ENCODE peak calls at places on chromosomes 13 and 19, in four cellular contexts. One of them, this sample, is unnamed.

GRCh38 chr19:38134538-38135149 is 89.4 kb downstream of the DPF1 start:
- DNase-seq in trophoblast cell: no peak
- DNase-seq in PC-3: peak; percentile 36
- DNase-seq in heart right ventricle: no peak
- DNase-seq in this sample: peak; percentile 48

GRCh38 chr13:94239135-94239534 is 240.3 kb downstream of the DCT start:
- DNase-seq in trophoblast cell: no peak
- DNase-seq in PC-3: peak; percentile 53
- DNase-seq in heart right ventricle: no peak
- DNase-seq in this sample: no peak

GRCh38 chr13:94674609-94675348 is 37.6 kb downstream of the SOX21 start:
- DNase-seq in trophoblast cell: peak; percentile 52
- DNase-seq in PC-3: peak; percentile 72
- DNase-seq in heart right ventricle: no peak
- DNase-seq in this sample: no peak

GRCh38 chr19:4755459-4755858 is 31.8 kb upstream of the DPP9 start:
- DNase-seq in trophoblast cell: no peak
- DNase-seq in PC-3: no peak
- DNase-seq in heart right ventricle: no peak
- DNase-seq in this sample: no peak

GRCh38 chr19:47720669-47721068 is 7.4 kb downstream of the EHD2 start:
- DNase-seq in trophoblast cell: no peak
- DNase-seq in PC-3: no peak
- DNase-seq in heart right ventricle: no peak
- DNase-seq in this sample: no peak

GRCh38 chr19:43525836-43526771 is 897 bp downstream of the ETHE1 start:
- DNase-seq in trophoblast cell: peak; percentile 48
- DNase-seq in PC-3: peak; percentile 18
- DNase-seq in heart right ventricle: no peak
- DNase-seq in this sample: peak; percentile 29

GRCh38 chr13:102846261-102847015 is 606 bp downstream of the ERCC5 start:
- DNase-seq in trophoblast cell: peak; percentile 25
- DNase-seq in PC-3: peak; percentile 34
- DNase-seq in heart right ventricle: peak; percentile 24
- DNase-seq in this sample: peak; percentile 48

GRCh38 chr19:39046037-39046821 is 13.9 kb upstream of the FBXO27 start:
- DNase-seq in trophoblast cell: no peak
- DNase-seq in PC-3: peak; percentile 20
- DNase-seq in heart right ventricle: no peak
- DNase-seq in this sample: no peak

GRCh38 chr13:21113851-21114306 is 52.5 kb upstream of the LATS2 start:
- DNase-seq in trophoblast cell: no peak
- DNase-seq in PC-3: no peak
- DNase-seq in heart right ventricle: no peak
- DNase-seq in this sample: no peak

GRCh38 chr19:28289294-28290063 is 923.5 kb downstream of the UQCRFS1 start:
- DNase-seq in trophoblast cell: no peak
- DNase-seq in PC-3: no peak
- DNase-seq in heart right ventricle: no peak
- DNase-seq in this sample: no peak

GRCh38 chr19:41587838-41588210 is 11.9 kb downstream of the CEACAM21 start:
- DNase-seq in trophoblast cell: no peak
- DNase-seq in PC-3: no peak
- DNase-seq in heart right ventricle: no peak
- DNase-seq in this sample: no peak

GRCh38 chr19:19217110-19217509 is 5.4 kb downstream of the NCAN start:
- DNase-seq in trophoblast cell: no peak
- DNase-seq in PC-3: peak; percentile 64
- DNase-seq in heart right ventricle: no peak
- DNase-seq in this sample: no peak

GRCh38 chr13:34207334-34207733 is 389.4 kb downstream of the RFC3 start:
- DNase-seq in trophoblast cell: no peak
- DNase-seq in PC-3: peak; percentile 69
- DNase-seq in heart right ventricle: peak; percentile 21
- DNase-seq in this sample: peak; percentile 16

GRCh38 chr19:51327066-51327985 is 14.6 kb downstream of the VSIG10L start:
- DNase-seq in trophoblast cell: no peak
- DNase-seq in PC-3: peak; percentile 58
- DNase-seq in heart right ventricle: peak; percentile 40
- DNase-seq in this sample: peak; percentile 9

GRCh38 chr19:37467608-37468090 is 405 bp upstream of the ZNF569 start:
- DNase-seq in trophoblast cell: no peak
- DNase-seq in PC-3: no peak
- DNase-seq in heart right ventricle: no peak
- DNase-seq in this sample: no peak

GRCh38 chr13:38888309-38888708 is 102.3 kb downstream of the STOML3 start:
- DNase-seq in trophoblast cell: no peak
- DNase-seq in PC-3: peak; percentile 16
- DNase-seq in heart right ventricle: no peak
- DNase-seq in this sample: peak; percentile 77

GRCh38 chr13:45401306-45401705 is 16.9 kb downstream of the SLC25A30 start:
- DNase-seq in trophoblast cell: no peak
- DNase-seq in PC-3: no peak
- DNase-seq in heart right ventricle: no peak
- DNase-seq in this sample: no peak

GRCh38 chr19:55642153-55643002 is 1.1 kb upstream of the ZNF581 start:
- DNase-seq in trophoblast cell: no peak
- DNase-seq in PC-3: peak; percentile 51
- DNase-seq in heart right ventricle: peak; percentile 35
- DNase-seq in this sample: no peak

GRCh38 chr13:66835040-66835628 is 395.0 kb downstream of the PCDH9 start:
- DNase-seq in trophoblast cell: no peak
- DNase-seq in PC-3: no peak
- DNase-seq in heart right ventricle: peak; percentile 77
- DNase-seq in this sample: no peak

GRCh38 chr13:67018775-67019174 is 211.4 kb downstream of the PCDH9 start:
- DNase-seq in trophoblast cell: no peak
- DNase-seq in PC-3: no peak
- DNase-seq in heart right ventricle: no peak
- DNase-seq in this sample: no peak

GRCh38 chr13:104645786-104646185 is 1579.6 kb upstream of the SLC10A2 start:
- DNase-seq in trophoblast cell: peak; percentile 72
- DNase-seq in PC-3: no peak
- DNase-seq in heart right ventricle: no peak
- DNase-seq in this sample: no peak

GRCh38 chr13:28714651-28715050 is 4.1 kb downstream of the SLC46A3 start:
- DNase-seq in trophoblast cell: no peak
- DNase-seq in PC-3: no peak
- DNase-seq in heart right ventricle: no peak
- DNase-seq in this sample: no peak

GRCh38 chr13:99376924-99377323 is 69.7 kb upstream of the GPR183 start:
- DNase-seq in trophoblast cell: no peak
- DNase-seq in PC-3: no peak
- DNase-seq in heart right ventricle: no peak
- DNase-seq in this sample: no peak

GRCh38 chr13:20350819-20351218 is 118.7 kb upstream of the GJB6 start:
- DNase-seq in trophoblast cell: no peak
- DNase-seq in PC-3: no peak
- DNase-seq in heart right ventricle: no peak
- DNase-seq in this sample: peak; percentile 75

GRCh38 chr19:34254552-34255432 is at the start of gene GARRE1:
- DNase-seq in trophoblast cell: peak; percentile 45
- DNase-seq in PC-3: no peak
- DNase-seq in heart right ventricle: peak; percentile 51
- DNase-seq in this sample: no peak

GRCh38 chr19:45462174-45462573 is 5.6 kb upstream of the FOSB start:
- DNase-seq in trophoblast cell: no peak
- DNase-seq in PC-3: no peak
- DNase-seq in heart right ventricle: no peak
- DNase-seq in this sample: no peak

GRCh38 chr19:45467115-45467455 is 711 bp upstream of the FOSB start:
- DNase-seq in trophoblast cell: no peak
- DNase-seq in PC-3: no peak
- DNase-seq in heart right ventricle: no peak
- DNase-seq in this sample: no peak

GRCh38 chr19:45464861-45465427 is 2.9 kb upstream of the FOSB start:
- DNase-seq in trophoblast cell: no peak
- DNase-seq in PC-3: no peak
- DNase-seq in heart right ventricle: no peak
- DNase-seq in this sample: no peak

GRCh38 chr19:45463241-45463640 is 4.6 kb upstream of the FOSB start:
- DNase-seq in trophoblast cell: peak; percentile 76
- DNase-seq in PC-3: no peak
- DNase-seq in heart right ventricle: no peak
- DNase-seq in this sample: no peak

DNA sequence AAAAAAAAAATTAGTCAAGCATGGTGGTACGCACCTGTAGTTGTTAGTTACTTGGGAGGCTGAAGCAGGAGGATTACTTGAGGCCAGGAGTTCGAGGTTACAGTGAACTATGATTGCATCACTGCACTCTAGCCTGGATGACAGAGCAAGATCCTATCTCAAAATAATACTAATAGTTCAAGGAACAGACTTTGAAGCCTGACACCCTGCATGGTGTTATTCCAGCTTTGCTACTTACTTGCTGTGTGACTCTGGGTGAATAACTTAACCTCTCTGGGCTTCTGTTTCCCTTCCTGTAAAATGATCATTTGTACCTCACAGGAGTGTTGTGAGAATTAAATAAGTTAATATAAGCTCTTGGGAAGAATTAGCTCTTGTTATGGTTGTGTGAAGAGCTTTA is 3.5 kb upstream of the FOSB start:
- DNase-seq in trophoblast cell: peak; percentile 77
- DNase-seq in PC-3: no peak
- DNase-seq in heart right ventricle: no peak
- DNase-seq in this sample: no peak
- H3K4me1 ChIP-seq in trophoblast cell: peaks cover 8% of the 10 kb centered on the region
- H3K4me1 ChIP-seq in PC-3: no peaks in the 10 kb centered on the region
- H3K4me1 ChIP-seq in heart right ventricle: peaks cover 15% of the 10 kb centered on the region
- H3K4me1 ChIP-seq in this sample: peaks cover 3% of the 10 kb centered on the region

DNA sequence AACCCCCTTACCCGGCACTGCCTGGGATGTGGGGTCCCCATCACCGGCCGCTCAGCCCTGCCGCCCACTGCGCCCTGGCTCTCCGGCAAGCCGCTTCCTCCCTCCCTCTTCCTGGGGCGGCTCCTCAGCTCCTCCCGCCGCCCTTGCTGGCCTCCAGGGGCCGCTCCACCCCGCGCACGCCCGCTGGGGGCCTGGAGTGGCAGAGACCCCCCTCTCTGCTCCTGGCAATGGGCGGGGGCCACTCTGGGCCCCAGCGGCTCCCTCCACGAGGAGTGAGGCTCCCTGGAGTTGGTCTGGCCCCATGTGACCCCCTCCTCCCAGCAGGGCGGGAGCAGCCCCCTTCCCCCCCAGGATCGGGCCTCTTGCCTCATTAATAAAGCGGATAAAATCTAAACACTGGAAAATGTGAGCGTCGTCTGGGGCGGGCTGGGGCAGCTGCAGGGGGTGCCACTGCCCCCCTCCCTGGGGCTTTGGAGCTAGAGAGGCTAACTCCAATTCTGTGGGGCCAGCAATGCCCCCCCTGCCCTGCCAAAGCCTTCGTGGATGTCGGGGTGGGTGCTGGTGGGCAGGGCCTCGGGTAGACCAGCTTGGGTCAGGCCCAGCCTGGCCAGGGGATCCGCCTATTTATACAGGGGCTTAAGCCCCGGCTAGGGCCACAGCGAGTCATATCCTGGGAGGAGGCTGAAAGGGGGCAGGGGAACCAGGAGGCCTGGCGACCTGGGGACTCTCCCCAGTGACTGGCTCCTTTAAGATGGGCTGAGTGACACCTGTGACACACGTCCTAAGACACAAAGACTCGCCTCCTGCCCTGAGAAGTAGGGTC is at the start of gene PTGER1:
- DNase-seq in trophoblast cell: no peak
- DNase-seq in PC-3: peak; percentile 68
- DNase-seq in heart right ventricle: no peak
- DNase-seq in this sample: no peak
- H3K4me1 ChIP-seq in trophoblast cell: peaks cover 8% of the 10 kb centered on the region
- H3K4me1 ChIP-seq in PC-3: peaks cover 29% of the 10 kb centered on the region
- H3K4me1 ChIP-seq in heart right ventricle: peaks cover 33% of the 10 kb centered on the region
- H3K4me1 ChIP-seq in this sample: no peaks in the 10 kb centered on the region

DNA sequence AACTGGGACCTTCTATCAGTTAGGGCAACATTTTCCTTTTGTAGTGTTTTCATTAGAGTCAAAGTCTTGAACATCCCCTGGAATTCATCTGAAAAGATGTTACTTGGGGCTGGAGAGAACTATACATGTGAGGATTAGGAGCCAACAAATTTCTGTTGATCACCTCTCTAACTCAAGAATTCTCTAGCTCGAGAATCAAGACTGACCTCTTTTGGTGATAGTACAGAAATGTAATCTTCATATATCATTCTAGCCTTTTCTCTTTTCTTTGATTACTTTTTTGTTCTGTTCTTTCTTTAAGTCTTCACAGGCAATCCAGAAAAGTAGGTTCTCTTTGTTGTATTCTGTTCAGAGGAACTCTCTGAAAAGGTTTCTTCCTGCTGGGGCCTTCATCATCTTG is 26.4 kb downstream of the ELF1 start:
- DNase-seq in trophoblast cell: no peak
- DNase-seq in PC-3: peak; percentile 34
- DNase-seq in heart right ventricle: no peak
- DNase-seq in this sample: no peak
- H3K4me1 ChIP-seq in trophoblast cell: peaks cover 14% of the 10 kb centered on the region
- H3K4me1 ChIP-seq in PC-3: peaks cover 33% of the 10 kb centered on the region
- H3K4me1 ChIP-seq in heart right ventricle: peaks cover 16% of the 10 kb centered on the region
- H3K4me1 ChIP-seq in this sample: peaks cover 30% of the 10 kb centered on the region

GRCh38 chr13:114064516-114065140 is 67.8 kb downstream of the RASA3 start:
- DNase-seq in trophoblast cell: peak; percentile 33
- DNase-seq in PC-3: peak; percentile 20
- DNase-seq in heart right ventricle: no peak
- DNase-seq in this sample: no peak

GRCh38 chr13:114065141-114065925 is 67.1 kb downstream of the RASA3 start:
- DNase-seq in trophoblast cell: peak; percentile 74
- DNase-seq in PC-3: peak; percentile 95
- DNase-seq in heart right ventricle: peak; percentile 82
- DNase-seq in this sample: peak; percentile 96

GRCh38 chr13:114067381-114067885 is 65.0 kb downstream of the RASA3 start:
- DNase-seq in trophoblast cell: no peak
- DNase-seq in PC-3: peak; percentile 43
- DNase-seq in heart right ventricle: no peak
- DNase-seq in this sample: no peak

GRCh38 chr13:114066956-114067355 is 65.5 kb downstream of the RASA3 start:
- DNase-seq in trophoblast cell: no peak
- DNase-seq in PC-3: no peak
- DNase-seq in heart right ventricle: no peak
- DNase-seq in this sample: no peak

DNA sequence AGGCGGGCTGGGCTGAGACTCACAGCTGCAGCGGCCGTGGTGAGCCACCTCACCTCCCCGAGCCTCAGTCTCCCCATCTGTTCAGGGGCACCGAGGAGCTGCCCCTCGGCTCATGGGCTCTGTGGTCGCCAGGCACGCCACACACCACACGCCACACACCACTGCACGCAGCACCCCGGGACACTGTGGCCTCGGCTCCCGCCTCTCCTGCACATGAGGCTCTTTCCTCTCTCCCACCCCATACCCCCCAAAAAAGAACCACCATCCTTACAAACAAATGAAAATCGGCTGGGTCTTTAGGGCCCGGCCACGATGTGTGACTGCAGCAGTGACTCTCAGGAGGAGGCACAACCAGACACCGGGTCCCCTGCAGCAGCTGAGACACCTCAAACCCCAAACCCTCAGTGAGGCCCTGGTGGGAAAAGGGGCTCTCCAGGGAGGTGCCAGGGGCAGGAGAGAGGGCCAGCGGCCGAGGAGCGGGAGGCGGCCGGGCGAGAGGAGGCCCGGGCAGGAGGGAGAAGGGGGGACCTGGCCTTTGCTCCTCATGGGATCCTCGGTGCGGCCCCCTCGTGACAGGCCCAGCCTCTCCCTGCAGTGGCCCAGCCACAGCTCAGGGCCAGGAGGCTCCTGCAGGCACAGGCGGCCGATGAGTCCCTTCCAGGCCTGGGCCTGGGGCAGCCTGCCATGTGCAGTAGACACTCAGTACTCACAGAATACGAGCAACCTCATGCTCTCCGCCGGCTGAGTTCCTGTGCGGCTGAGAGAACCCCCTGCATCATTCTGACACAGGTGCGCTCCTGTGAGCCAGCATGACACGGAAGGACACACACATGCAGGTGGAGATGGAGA is 66.3 kb downstream of the RASA3 start:
- DNase-seq in trophoblast cell: no peak
- DNase-seq in PC-3: no peak
- DNase-seq in heart right ventricle: no peak
- DNase-seq in this sample: no peak
- H3K4me1 ChIP-seq in trophoblast cell: peaks cover 28% of the 10 kb centered on the region
- H3K4me1 ChIP-seq in PC-3: peaks cover 43% of the 10 kb centered on the region
- H3K4me1 ChIP-seq in heart right ventricle: peaks cover 37% of the 10 kb centered on the region
- H3K4me1 ChIP-seq in this sample: peaks cover 8% of the 10 kb centered on the region

This sample was measured in foreskin keratinocyte.